ENCODE peak calls at places on chromosomes 2 and 18, in ten cellular contexts. I, P, C, N, G, K, L, A, Y and M are unnamed samples.

GRCh38 chr2:216695401-216695821 is at the start of gene IGFBP5:
- DNase-seq in I (peak), P (no peak), C (peak), N (no peak), G (peak), K (peak), L (no peak), A (peak), Y (peak), M (peak)

GRCh38 chr18:58572181-58572580 is 56.7 kb downstream of the ALPK2 start:
- DNase-seq in I (peak), P (peak), C (no peak), N (no peak), G (peak), K (no peak), L (no peak), A (peak), Y (no peak), M (peak)

GRCh38 chr18:10923671-10924070 is 225.7 kb downstream of the PIEZO2 start:
- DNase-seq in I (no peak), P (no peak), C (no peak), N (no peak), G (no peak), K (no peak), L (no peak), A (peak), Y (no peak), M (no peak)

GRCh38 chr2:232331071-232331470 is 47.5 kb upstream of the ALPP start:
- DNase-seq in I (no peak), P (no peak), C (peak), N (no peak), G (no peak), K (no peak), L (no peak), A (peak), Y (peak), M (no peak)

GRCh38 chr18:63285332-63285731 is 34.2 kb downstream of the BCL2 start:
- DNase-seq in I (peak), P (no peak), C (no peak), N (no peak), G (no peak), K (no peak), L (no peak), A (no peak), Y (no peak), M (no peak)

GRCh38 chr2:149799296-149799695 is 211.7 kb upstream of the MMADHC start:
- DNase-seq in I (peak), P (peak), C (no peak), N (no peak), G (peak), K (no peak), L (no peak), A (peak), Y (peak), M (no peak)

GRCh38 chr2:151609705-151610104 is 124.6 kb downstream of the NEB start:
- DNase-seq in I (no peak), P (no peak), C (no peak), N (no peak), G (no peak), K (no peak), L (no peak), A (no peak), Y (no peak), M (no peak)

GRCh38 chr2:218401834-218402370 is 2.2 kb downstream of the CTDSP1 start:
- DNase-seq in I (no peak), P (no peak), C (no peak), N (no peak), G (no peak), K (no peak), L (no peak), A (no peak), Y (peak), M (no peak)

GRCh38 chr2:134669731-134670669 is 48.8 kb downstream of the TMEM163 start:
- DNase-seq in I (no peak), P (no peak), C (no peak), N (no peak), G (no peak), K (no peak), L (peak), A (no peak), Y (no peak), M (no peak)

GRCh38 chr2:207143474-207144190 is 22.1 kb downstream of the KLF7 start:
- DNase-seq in I (no peak), P (no peak), C (peak), N (no peak), G (no peak), K (peak), L (peak), A (peak), Y (peak), M (no peak)